ENCODE peak calls at places on chromosomes 12 and 14, in eight cellular contexts. One of them, this sample, is unnamed.

GRCh38 chr14:30874999-30875787 is 834 bp downstream of the COCH start:
- DNase-seq in H7: peak; percentile 73
- DNase-seq in spleen: peak; percentile 72
- DNase-seq in endodermal cell: peak; percentile 81
- DNase-seq in heart right ventricle: no peak
- DNase-seq in Panc1: no peak
- DNase-seq in gastrocnemius medialis: no peak
- DNase-seq in fibroblast of lung: no peak
- DNase-seq in this sample: no peak

GRCh38 chr12:77813558-77813957 is 17.1 kb upstream of the NAV3 start:
- DNase-seq in spleen: no peak
- DNase-seq in Panc1: no peak
- DNase-seq in endodermal cell: no peak
- DNase-seq in H7: no peak
- DNase-seq in heart right ventricle: no peak
- DNase-seq in fibroblast of lung: no peak
- DNase-seq in gastrocnemius medialis: no peak
- DNase-seq in this sample: no peak

GRCh38 chr12:125683748-125684381 is 618.6 kb downstream of the AACS start:
- DNase-seq in heart right ventricle: no peak
- DNase-seq in fibroblast of lung: no peak
- DNase-seq in endodermal cell: peak; percentile 100
- DNase-seq in H7: peak; percentile 91
- DNase-seq in gastrocnemius medialis: no peak
- DNase-seq in spleen: no peak
- DNase-seq in Panc1: no peak
- DNase-seq in this sample: peak; percentile 23

GRCh38 chr12:55724226-55724939 is 4.2 kb downstream of the RDH5 start:
- DNase-seq in spleen: peak; percentile 91
- DNase-seq in fibroblast of lung: peak; percentile 78
- DNase-seq in H7: peak; percentile 85
- DNase-seq in endodermal cell: peak; percentile 94
- DNase-seq in heart right ventricle: no peak
- DNase-seq in gastrocnemius medialis: peak; percentile 82
- DNase-seq in Panc1: no peak
- DNase-seq in this sample: peak; percentile 79

GRCh38 chr12:89707623-89707991 is 1.0 kb downstream of the ATP2B1 start:
- DNase-seq in heart right ventricle: peak; percentile 24
- DNase-seq in endodermal cell: peak; percentile 88
- DNase-seq in Panc1: no peak
- DNase-seq in spleen: peak; percentile 86
- DNase-seq in fibroblast of lung: no peak
- DNase-seq in gastrocnemius medialis: peak; percentile 21
- DNase-seq in H7: peak; percentile 60
- DNase-seq in this sample: peak; percentile 35

GRCh38 chr14:37994846-37995372 is 212.8 kb upstream of the SSTR1 start:
- DNase-seq in gastrocnemius medialis: no peak
- DNase-seq in H7: no peak
- DNase-seq in fibroblast of lung: no peak
- DNase-seq in spleen: no peak
- DNase-seq in Panc1: no peak
- DNase-seq in endodermal cell: peak; percentile 47
- DNase-seq in heart right ventricle: no peak
- DNase-seq in this sample: no peak

GRCh38 chr14:94673781-94674231 is 61.6 kb downstream of the SERPINA3 start:
- DNase-seq in Panc1: no peak
- DNase-seq in fibroblast of lung: peak; percentile 34
- DNase-seq in spleen: no peak
- DNase-seq in heart right ventricle: no peak
- DNase-seq in endodermal cell: no peak
- DNase-seq in gastrocnemius medialis: no peak
- DNase-seq in H7: no peak
- DNase-seq in this sample: no peak

GRCh38 chr12:2070440-2071045 is 17.8 kb downstream of the CACNA1C start:
- DNase-seq in endodermal cell: no peak
- DNase-seq in Panc1: no peak
- DNase-seq in spleen: no peak
- DNase-seq in H7: no peak
- DNase-seq in fibroblast of lung: no peak
- DNase-seq in heart right ventricle: no peak
- DNase-seq in gastrocnemius medialis: no peak
- DNase-seq in this sample: no peak

GRCh38 chr14:88421286-88421685 is 35.8 kb downstream of the SPATA7 start:
- DNase-seq in heart right ventricle: no peak
- DNase-seq in spleen: no peak
- DNase-seq in fibroblast of lung: peak; percentile 4
- DNase-seq in H7: no peak
- DNase-seq in endodermal cell: no peak
- DNase-seq in Panc1: no peak
- DNase-seq in gastrocnemius medialis: no peak
- DNase-seq in this sample: no peak
- H3K4me3 ChIP-seq in heart right ventricle: no peak overlapping the region
- H3K4me3 ChIP-seq in spleen: no peak overlapping the region
- H3K4me3 ChIP-seq in fibroblast of lung: no peak overlapping the region
- H3K4me3 ChIP-seq in H7: no peak overlapping the region
- H3K4me3 ChIP-seq in endodermal cell: no peak overlapping the region
- H3K4me3 ChIP-seq in Panc1: no peak overlapping the region
- H3K4me3 ChIP-seq in gastrocnemius medialis: no peak overlapping the region
- H3K4me3 ChIP-seq in this sample: no peak overlapping the region

GRCh38 chr12:27820564-27820963 is 40.5 kb upstream of the MANSC4 start:
- DNase-seq in endodermal cell: peak; percentile 21
- DNase-seq in heart right ventricle: no peak
- DNase-seq in fibroblast of lung: no peak
- DNase-seq in Panc1: no peak
- DNase-seq in H7: no peak
- DNase-seq in gastrocnemius medialis: no peak
- DNase-seq in spleen: no peak
- DNase-seq in this sample: no peak

GRCh38 chr12:27823038-27823437 is 43.0 kb upstream of the MANSC4 start:
- DNase-seq in endodermal cell: peak; percentile 26
- DNase-seq in fibroblast of lung: no peak
- DNase-seq in gastrocnemius medialis: no peak
- DNase-seq in H7: no peak
- DNase-seq in spleen: no peak
- DNase-seq in heart right ventricle: no peak
- DNase-seq in Panc1: no peak
- DNase-seq in this sample: no peak

GRCh38 chr12:27821259-27821973 is 41.4 kb upstream of the MANSC4 start:
- DNase-seq in heart right ventricle: peak; percentile 50
- DNase-seq in spleen: no peak
- DNase-seq in fibroblast of lung: peak; percentile 86
- DNase-seq in gastrocnemius medialis: no peak
- DNase-seq in H7: peak; percentile 69
- DNase-seq in Panc1: peak; percentile 84
- DNase-seq in endodermal cell: peak; percentile 78
- DNase-seq in this sample: peak; percentile 68

GRCh38 chr12:27824126-27824842 is 44.2 kb upstream of the MANSC4 start:
- DNase-seq in H7: no peak
- DNase-seq in fibroblast of lung: no peak
- DNase-seq in spleen: no peak
- DNase-seq in heart right ventricle: no peak
- DNase-seq in gastrocnemius medialis: no peak
- DNase-seq in endodermal cell: no peak
- DNase-seq in Panc1: no peak
- DNase-seq in this sample: no peak

GRCh38 chr12:27822076-27822712 is 42.2 kb upstream of the MANSC4 start:
- DNase-seq in fibroblast of lung: peak; percentile 61
- DNase-seq in heart right ventricle: no peak
- DNase-seq in spleen: no peak
- DNase-seq in Panc1: peak; percentile 61
- DNase-seq in endodermal cell: peak; percentile 25
- DNase-seq in gastrocnemius medialis: no peak
- DNase-seq in H7: no peak
- DNase-seq in this sample: no peak
- H3K4me3 ChIP-seq in fibroblast of lung: no peak overlapping the region
- H3K4me3 ChIP-seq in heart right ventricle: no peak overlapping the region
- H3K4me3 ChIP-seq in spleen: no peak overlapping the region
- H3K4me3 ChIP-seq in Panc1: no peak overlapping the region
- H3K4me3 ChIP-seq in endodermal cell: no peak overlapping the region
- H3K4me3 ChIP-seq in gastrocnemius medialis: no peak overlapping the region
- H3K4me3 ChIP-seq in H7: no peak overlapping the region
- H3K4me3 ChIP-seq in this sample: no peak overlapping the region

DNA sequence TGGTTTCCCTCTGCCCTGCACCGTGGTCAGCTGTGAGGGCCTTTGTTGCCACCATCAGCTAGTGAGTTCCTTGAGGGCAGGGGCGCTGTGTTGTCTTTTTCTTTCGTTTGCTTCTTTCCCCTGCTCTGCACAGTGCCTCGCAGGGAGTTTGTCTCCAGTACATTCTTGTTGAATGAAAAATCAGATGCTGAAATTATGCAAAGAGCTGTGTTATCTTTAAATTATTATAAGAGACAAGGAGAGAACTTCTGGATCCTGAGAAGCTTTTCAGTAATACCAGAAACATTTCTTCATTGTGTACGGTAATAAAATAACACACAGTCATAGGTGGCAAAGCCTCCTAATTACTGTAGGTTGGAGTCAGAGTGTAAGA is 14.9 kb downstream of the EML1 start:
- DNase-seq in H7: no peak
- DNase-seq in fibroblast of lung: no peak
- DNase-seq in endodermal cell: no peak
- DNase-seq in heart right ventricle: no peak
- DNase-seq in gastrocnemius medialis: no peak
- DNase-seq in spleen: no peak
- DNase-seq in Panc1: no peak
- DNase-seq in this sample: no peak
- H3K4me3 ChIP-seq in H7: no peak overlapping the region
- H3K4me3 ChIP-seq in fibroblast of lung: no peak overlapping the region
- H3K4me3 ChIP-seq in endodermal cell: no peak overlapping the region
- H3K4me3 ChIP-seq in heart right ventricle: no peak overlapping the region
- H3K4me3 ChIP-seq in gastrocnemius medialis: no peak overlapping the region
- H3K4me3 ChIP-seq in spleen: no peak overlapping the region
- H3K4me3 ChIP-seq in Panc1: no peak overlapping the region
- H3K4me3 ChIP-seq in this sample: no peak overlapping the region

DNA sequence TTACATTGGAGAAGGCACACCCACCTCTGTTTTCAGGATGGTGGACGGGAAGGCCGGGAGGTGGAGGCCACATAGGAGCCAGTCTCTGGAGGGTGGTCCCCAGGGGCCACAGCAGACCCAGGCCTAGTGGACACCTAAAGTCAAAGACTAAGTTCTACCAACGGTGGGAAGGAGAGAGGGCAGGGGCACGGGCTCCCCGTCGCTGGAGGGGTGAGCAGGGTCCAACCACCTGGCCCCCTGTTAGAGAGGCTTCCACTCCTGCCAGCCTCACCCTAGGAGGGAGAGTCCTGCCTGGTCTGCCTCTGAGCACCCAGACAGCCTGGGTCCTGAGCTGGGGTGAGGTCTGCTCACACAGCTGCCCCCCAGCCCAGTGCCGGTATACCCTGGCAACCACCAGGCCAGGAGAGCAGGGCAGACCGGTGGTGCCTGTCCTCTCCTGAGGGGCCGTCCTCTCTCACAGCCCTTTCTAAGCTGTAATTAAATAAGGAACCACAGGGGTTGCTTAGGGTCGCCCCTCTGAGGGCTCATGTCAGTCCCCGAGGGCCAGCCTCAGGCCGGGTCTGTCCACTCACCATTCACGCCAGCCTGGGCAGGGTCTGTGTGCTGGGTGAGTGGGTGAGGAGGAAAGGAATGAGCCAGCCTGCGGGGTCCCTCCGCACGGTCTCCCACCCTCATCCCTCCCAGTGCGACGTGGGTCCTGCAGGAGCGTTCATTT is 2.3 kb downstream of the INF2 start:
- DNase-seq in fibroblast of lung: no peak
- DNase-seq in Panc1: no peak
- DNase-seq in H7: no peak
- DNase-seq in gastrocnemius medialis: no peak
- DNase-seq in spleen: no peak
- DNase-seq in endodermal cell: no peak
- DNase-seq in heart right ventricle: no peak
- DNase-seq in this sample: no peak
- H3K4me3 ChIP-seq in fibroblast of lung: no peak overlapping the region
- H3K4me3 ChIP-seq in Panc1: peak overlapping the region; percentile 78
- H3K4me3 ChIP-seq in H7: no peak overlapping the region
- H3K4me3 ChIP-seq in gastrocnemius medialis: no peak overlapping the region
- H3K4me3 ChIP-seq in spleen: no peak overlapping the region
- H3K4me3 ChIP-seq in endodermal cell: peak overlapping the region; percentile 90
- H3K4me3 ChIP-seq in heart right ventricle: peak overlapping the region; percentile 99
- H3K4me3 ChIP-seq in this sample: no peak overlapping the region

GRCh38 chr12:127165567-127166392 is 1101.2 kb upstream of the TMEM132C start:
- DNase-seq in gastrocnemius medialis: peak; percentile 61
- DNase-seq in fibroblast of lung: peak; percentile 71
- DNase-seq in spleen: peak; percentile 90
- DNase-seq in H7: peak; percentile 97
- DNase-seq in Panc1: no peak
- DNase-seq in endodermal cell: peak; percentile 95
- DNase-seq in heart right ventricle: peak; percentile 85
- DNase-seq in this sample: peak; percentile 88
- H3K4me3 ChIP-seq in gastrocnemius medialis: peak overlapping the region; percentile 42
- H3K4me3 ChIP-seq in fibroblast of lung: no peak overlapping the region
- H3K4me3 ChIP-seq in spleen: peak overlapping the region; percentile 46
- H3K4me3 ChIP-seq in H7: peak overlapping the region; percentile 36
- H3K4me3 ChIP-seq in Panc1: no peak overlapping the region
- H3K4me3 ChIP-seq in endodermal cell: peak overlapping the region; percentile 50
- H3K4me3 ChIP-seq in heart right ventricle: peak overlapping the region; percentile 61
- H3K4me3 ChIP-seq in this sample: peak overlapping the region; percentile 37